ENCODE peak calls at places on chromosomes 4 and X, in eight cellular contexts. F is upper lobe of left lung, V is K562, D is SK-N-SH, H is sigmoid colon, N is suprapubic skin, Z is HepG2, A is H1. M is an unnamed sample.

GRCh38 chr4:6916587-6917444 is 7.2 kb downstream of the TBC1D14 start:
- DNase-seq in D (no peak), V (peak), A (no peak), H (peak), Z (no peak), F (peak), N (peak), M (peak)

GRCh38 chrX:11193035-11193469 is 81.9 kb downstream of the HCCS start:
- DNase-seq in Z (no peak), F (no peak), N (no peak), H (no peak), V (no peak), A (no peak), D (no peak), M (no peak)

GRCh38 chr4:99998062-99998880 is 48.2 kb upstream of the H2AZ1 start:
- DNase-seq in F (no peak), H (no peak), Z (peak), A (no peak), D (peak), N (no peak), V (no peak), M (no peak)

GRCh38 chr4:11073621-11074051 is 355.1 kb downstream of the HS3ST1 start:
- DNase-seq in F (no peak), H (no peak), V (no peak), D (no peak), A (peak), N (peak), Z (no peak), M (peak)

GRCh38 chr4:8821151-8821950 is 50.3 kb downstream of the HMX1 start:
- DNase-seq in A (no peak), N (peak), D (peak), V (peak), H (peak), Z (no peak), F (no peak), M (no peak)

GRCh38 chrX:142998447-142999208 is 27.1 kb upstream of the SPANXN4 start:
- DNase-seq in V (no peak), D (no peak), N (no peak), F (no peak), A (no peak), H (no peak), Z (no peak), M (no peak)

GRCh38 chr4:78047366-78047765 is 9.8 kb upstream of the FRAS1 start:
- DNase-seq in D (no peak), F (no peak), N (no peak), Z (no peak), A (no peak), V (no peak), H (no peak), M (no peak)

GRCh38 chrX:102976793-102977495 is 39.9 kb downstream of the RAB40AL start:
- DNase-seq in H (no peak), D (no peak), V (no peak), N (no peak), A (no peak), Z (no peak), F (no peak), M (no peak)

GRCh38 chr4:40255722-40256281 is 59.0 kb downstream of the RHOH start:
- DNase-seq in D (no peak), Z (peak), F (no peak), H (no peak), N (no peak), A (no peak), V (no peak), M (no peak)

GRCh38 chr4:85824166-85824945 is 349.4 kb downstream of the ARHGAP24 start:
- DNase-seq in H (no peak), V (no peak), D (no peak), A (no peak), F (no peak), Z (no peak), N (no peak), M (no peak)

GRCh38 chrX:118496763-118497079 is 1.1 kb downstream of the DOCK11 start:
- DNase-seq in D (no peak), V (no peak), F (no peak), Z (no peak), H (no peak), A (no peak), N (no peak), M (no peak)

GRCh38 chrX:101347859-101348451 is 587 bp downstream of the TIMM8A start:
- DNase-seq in D (peak), Z (peak), F (no peak), H (no peak), V (peak), A (no peak), N (no peak), M (no peak)

GRCh38 chrX:11407331-11408110 is 114.3 kb downstream of the AMELX start:
- DNase-seq in N (no peak), D (no peak), H (no peak), A (no peak), Z (no peak), V (no peak), F (no peak), M (no peak)

GRCh38 chr4:89101256-89102161 is 9.8 kb upstream of the TIGD2 start:
- DNase-seq in N (no peak), V (no peak), D (no peak), Z (no peak), A (no peak), F (no peak), H (no peak), M (no peak)

GRCh38 chr4:142383354-142383753 is 462.7 kb downstream of the INPP4B start:
- DNase-seq in H (no peak), Z (no peak), F (no peak), D (no peak), V (no peak), A (no peak), N (no peak), M (no peak)

GRCh38 chrX:1493877-1494510 is 41.3 kb upstream of the ASMTL start:
- DNase-seq in A (no peak), F (no peak), N (peak), V (no peak), D (no peak), Z (no peak), H (no peak), M (peak)

GRCh38 chr4:40003986-40004385 is 26.3 kb upstream of the PDS5A start:
- DNase-seq in H (no peak), F (peak), D (no peak), A (no peak), N (no peak), V (peak), Z (no peak), M (no peak)

GRCh38 chr4:148443550-148444295 is 1.5 kb upstream of the NR3C2 start:
- DNase-seq in D (peak), Z (no peak), N (peak), H (peak), A (no peak), F (no peak), V (no peak), M (peak)

GRCh38 chrX:54785901-54786300 is 12.2 kb downstream of the ITIH6 start:
- DNase-seq in D (no peak), H (no peak), A (no peak), N (no peak), Z (peak), V (peak), F (no peak), M (no peak)

GRCh38 chr4:159684061-159684460 is 581.2 kb downstream of the RAPGEF2 start:
- DNase-seq in D (no peak), H (no peak), A (no peak), N (no peak), F (no peak), Z (no peak), V (no peak), M (no peak)

GRCh38 chrX:108396188-108396885 is 41.9 kb downstream of the COL4A6 start:
- DNase-seq in H (no peak), Z (peak), D (no peak), F (no peak), A (no peak), V (no peak), N (no peak), M (no peak)

GRCh38 chrX:11446331-11446730 is 153.1 kb downstream of the AMELX start:
- DNase-seq in Z (no peak), A (no peak), N (no peak), F (no peak), D (no peak), H (no peak), V (no peak), M (no peak)

GRCh38 chr4:102535398-102536082 is 34.4 kb downstream of the NFKB1 start:
- DNase-seq in D (no peak), N (no peak), Z (no peak), F (no peak), H (no peak), V (no peak), A (no peak), M (no peak)

GRCh38 chr4:161403781-161404180 is 760.0 kb downstream of the FSTL5 start:
- DNase-seq in A (no peak), V (no peak), Z (no peak), N (no peak), H (no peak), F (no peak), D (no peak), M (no peak)

GRCh38 chr4:143667461-143667860 is 33.0 kb downstream of the FREM3 start:
- DNase-seq in A (no peak), N (no peak), Z (no peak), F (no peak), H (peak), D (peak), V (no peak), M (no peak)

GRCh38 chr4:133131829-133132485 is 17.1 kb upstream of the PCDH10 start:
- DNase-seq in H (no peak), V (no peak), N (no peak), Z (no peak), F (no peak), A (no peak), D (no peak), M (no peak)

GRCh38 chrX:146907391-146908240 is 93.1 kb upstream of the CXorf51A start:
- DNase-seq in Z (no peak), F (no peak), H (no peak), D (no peak), V (no peak), N (no peak), A (no peak), M (no peak)

GRCh38 chrX:9988762-9989161 is 21.6 kb downstream of the CLDN34 start:
- DNase-seq in F (no peak), A (no peak), H (no peak), Z (no peak), N (no peak), D (peak), V (no peak), M (no peak)

GRCh38 chr4:135238940-135239339 is 1037.4 kb upstream of the PABPC4L start:
- DNase-seq in F (no peak), D (peak), V (no peak), Z (no peak), A (no peak), H (no peak), N (no peak), M (no peak)

DNA sequence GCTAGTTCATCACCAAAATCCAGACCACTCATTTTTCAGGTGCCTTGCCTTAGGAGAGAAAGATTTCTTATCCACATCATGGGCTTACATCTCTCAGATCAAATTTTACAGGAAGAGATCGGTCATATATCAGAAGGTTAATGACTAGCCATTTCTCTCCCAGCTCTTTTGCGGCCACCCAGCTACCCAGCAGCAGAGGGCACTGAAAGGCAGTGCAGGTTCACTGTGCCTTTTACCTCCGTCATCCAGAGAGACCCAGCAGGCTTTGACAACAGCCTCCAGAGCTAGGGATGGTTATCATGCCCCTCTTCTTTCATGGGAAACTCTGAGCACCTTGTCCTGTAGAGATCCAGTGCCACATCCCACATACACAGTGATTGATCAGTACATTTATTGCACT is 384.8 kb downstream of the AFF2 start:
- DNase-seq in F (no peak), A (no peak), Z (no peak), H (no peak), N (no peak), V (no peak), D (no peak), M (no peak)
- TF ChIP-seq EP300 in F (no peak), A (no peak), Z (no peak), H (no peak), N (no peak), V (no peak), D (no peak), M (no peak)

GRCh38 chr4:37101196-37101595 is 143.3 kb upstream of the NWD2 start:
- DNase-seq in F (no peak), H (no peak), V (no peak), Z (no peak), A (no peak), N (no peak), D (no peak), M (no peak)

GRCh38 chr4:37095925-37096324 is 148.6 kb upstream of the NWD2 start:
- DNase-seq in N (no peak), A (no peak), H (no peak), D (no peak), V (no peak), Z (no peak), F (no peak), M (no peak)

GRCh38 chr4:37101686-37102085 is 142.9 kb upstream of the NWD2 start:
- DNase-seq in H (no peak), Z (no peak), F (no peak), N (no peak), A (no peak), D (no peak), V (no peak), M (no peak)
- TF ChIP-seq POLR2AphosphoS5 in H (no peak), Z (no peak), F (no peak), N (no peak), A (no peak), D (no peak), V (no peak), M (no peak)

DNA sequence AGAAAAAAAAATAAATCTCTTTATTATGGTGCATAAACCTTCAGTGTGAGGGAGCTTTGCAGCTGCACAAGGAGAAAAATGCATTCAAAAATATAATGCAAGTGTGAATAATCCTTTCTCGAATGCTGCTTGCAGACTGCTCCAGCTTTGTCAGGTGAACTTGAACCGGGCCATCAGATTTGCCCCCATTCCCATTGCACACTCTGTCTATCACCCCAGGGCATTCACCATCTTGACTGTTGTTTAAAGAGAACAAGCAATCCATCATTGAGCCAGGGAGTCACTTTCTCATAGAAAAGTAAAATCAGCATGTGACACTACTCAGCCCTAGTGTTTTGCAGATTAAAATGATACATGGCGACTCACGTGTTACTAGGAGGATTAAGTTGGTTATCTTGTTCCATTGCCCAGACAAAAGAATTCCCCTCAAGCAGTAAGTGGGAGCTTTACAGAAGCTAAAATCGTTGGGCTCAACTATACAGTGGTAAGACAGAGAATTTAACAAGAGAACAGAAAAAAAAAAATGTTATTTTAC is 67.7 kb downstream of the NEUROG2 start:
- DNase-seq in Z (no peak), N (no peak), V (no peak), A (no peak), F (no peak), H (no peak), D (peak), M (no peak)
- TF ChIP-seq EP300 in Z (no peak), N (no peak), V (no peak), A (no peak), F (no peak), H (no peak), D (no peak), M (no peak)

GRCh38 chr4:154009795-154010194 is 220.9 kb upstream of the SFRP2 start:
- DNase-seq in F (no peak), N (no peak), H (no peak), A (no peak), V (no peak), Z (no peak), D (no peak), M (no peak)
- TF ChIP-seq POLR2AphosphoS5 in F (no peak), N (no peak), H (no peak), A (no peak), V (no peak), Z (no peak), D (no peak), M (no peak)

DNA sequence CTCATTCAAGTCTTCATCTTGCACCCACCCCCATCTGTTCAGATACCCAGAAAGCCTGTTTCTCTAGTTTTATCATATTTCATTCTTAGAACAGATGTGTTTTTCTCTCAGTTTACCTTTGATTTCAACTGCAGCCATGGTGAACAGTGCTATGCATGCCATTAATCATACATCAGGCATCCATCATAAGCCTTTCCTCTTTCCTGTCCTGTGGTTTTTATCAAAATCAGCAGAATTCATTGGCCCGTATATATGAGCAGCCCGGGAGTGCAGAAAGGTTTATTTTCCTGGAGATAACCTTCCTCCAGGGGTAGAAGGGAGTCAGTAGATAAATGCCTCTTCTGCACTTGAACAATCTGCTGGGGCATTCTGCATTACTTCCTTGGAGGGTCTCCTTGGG is 65.7 kb downstream of the IL21 start:
- DNase-seq in H (no peak), Z (no peak), D (no peak), N (no peak), V (no peak), F (no peak), A (no peak), M (no peak)
- TF ChIP-seq EP300 in H (no peak), Z (no peak), D (no peak), N (no peak), V (no peak), F (no peak), A (no peak), M (no peak)

DNA sequence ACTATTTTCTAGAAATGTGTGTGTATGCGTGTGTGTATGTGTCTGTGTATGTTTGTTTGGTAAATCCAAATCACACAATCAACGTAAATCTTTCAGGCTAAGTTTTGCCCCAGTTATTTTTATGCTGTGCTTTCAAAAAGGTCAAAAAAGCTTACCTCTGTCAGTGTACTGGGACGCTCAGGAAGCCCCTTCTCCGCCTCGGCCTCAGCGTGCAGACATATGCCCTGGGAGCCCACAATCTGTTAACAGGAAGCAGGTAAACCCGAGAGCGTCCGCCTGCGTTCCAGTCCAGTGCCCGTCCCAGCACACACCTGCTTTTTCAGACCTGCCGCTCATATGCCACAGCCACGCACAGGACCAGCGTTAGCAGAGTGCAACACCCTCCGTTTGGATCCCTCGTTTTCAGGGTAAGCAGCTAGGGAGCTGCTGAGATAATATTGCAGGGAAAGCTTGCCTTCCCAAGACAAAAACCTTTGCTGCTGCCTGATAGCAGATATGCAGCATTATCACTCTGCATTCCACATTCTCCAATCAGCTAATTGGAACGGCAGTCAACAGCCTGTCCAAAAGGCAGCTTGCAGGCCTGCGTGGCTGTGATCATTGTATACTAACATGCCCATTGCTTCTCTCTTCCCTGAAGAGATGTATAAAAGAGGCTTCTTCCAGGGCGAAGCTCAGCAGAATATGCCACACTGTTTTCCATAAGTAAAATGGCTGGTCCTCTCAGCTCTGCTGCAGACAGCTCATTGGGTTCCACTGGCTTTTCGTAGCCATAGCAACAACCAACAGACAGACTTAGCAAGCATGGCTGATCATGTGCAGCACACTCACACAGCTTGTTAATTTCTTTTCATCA is at the start of gene SORBS2:
- DNase-seq in A (no peak), N (no peak), V (no peak), H (peak), Z (peak), F (peak), D (peak), M (peak)
- TF ChIP-seq POLR2AphosphoS5 in A (no peak), N (no peak), V (no peak), H (peak), Z (no peak), F (no peak), D (no peak), M (peak)

GRCh38 chr4:107736037-107736436 is 16.0 kb upstream of the PAPSS1 start:
- DNase-seq in F (no peak), V (no peak), N (no peak), H (no peak), Z (no peak), D (no peak), A (no peak), M (no peak)

GRCh38 chr4:107734120-107734519 is 14.1 kb upstream of the PAPSS1 start:
- DNase-seq in Z (no peak), A (no peak), F (no peak), D (peak), N (no peak), H (no peak), V (peak), M (no peak)

GRCh38 chr4:107737470-107737869 is 17.4 kb upstream of the PAPSS1 start:
- DNase-seq in V (no peak), F (no peak), N (no peak), D (no peak), Z (no peak), A (no peak), H (no peak), M (no peak)

GRCh38 chr4:107740381-107740780 is 20.3 kb upstream of the PAPSS1 start:
- DNase-seq in D (no peak), N (no peak), H (no peak), V (no peak), A (no peak), Z (no peak), F (no peak), M (no peak)

GRCh38 chr4:107736924-107737448 is 17.0 kb upstream of the PAPSS1 start:
- DNase-seq in F (no peak), D (peak), V (peak), Z (peak), N (no peak), A (no peak), H (no peak), M (peak)
- TF ChIP-seq EP300 in F (no peak), D (no peak), V (no peak), Z (no peak), N (no peak), A (no peak), H (no peak), M (no peak)

GRCh38 chr4:3046623-3047022 is 27.7 kb downstream of the HTT-AS start:
- DNase-seq in Z (no peak), V (no peak), N (no peak), D (no peak), H (no peak), F (no peak), A (no peak), M (no peak)

GRCh38 chr4:3044812-3045499 is 29.4 kb downstream of the HTT-AS start:
- DNase-seq in D (no peak), F (no peak), N (no peak), H (no peak), Z (no peak), A (no peak), V (no peak), M (no peak)

GRCh38 chr4:3045500-3045850 is 28.9 kb downstream of the HTT-AS start:
- DNase-seq in F (peak), H (peak), D (no peak), V (peak), N (no peak), Z (no peak), A (no peak), M (peak)

GRCh38 chr4:3046149-3046548 is 28.2 kb downstream of the HTT-AS start:
- DNase-seq in V (no peak), A (no peak), F (no peak), H (no peak), Z (no peak), N (no peak), D (no peak), M (no peak)

GRCh38 chr4:3047464-3048286 is 26.7 kb downstream of the HTT-AS start:
- DNase-seq in N (no peak), H (peak), V (peak), F (peak), Z (peak), D (peak), A (peak), M (peak)
- TF ChIP-seq POLR2AphosphoS5 in N (no peak), H (no peak), V (no peak), F (no peak), Z (no peak), D (no peak), A (no peak), M (no peak)